ENCODE peak calls at places on chromosomes 3 and 15, in eight cellular contexts. P is SK-MEL-5; D is stimulated activated CD8-positive, alpha-beta memory T cell treated with anti-CD3 and anti-CD28 coated beads, Interleukin-2, amount 100 ng/mL, for 48 hours; Z is CD4-positive, alpha-beta T cell; R is GOT3; T is right atrium auricular region; C is T1000; L is fibroblast of the aortic adventitia. Q is an unnamed sample.

GRCh38 chr3:67559029-67559605 is 95.3 kb downstream of the SUCLG2 start:
- DNase-seq in D (no peak), L (no peak), P (no peak), T (no peak), R (no peak), Z (no peak), C (no peak), Q (no peak)

GRCh38 chr15:51281368-51281967 is 56.9 kb downstream of the CYP19A1 start:
- DNase-seq in P (peak), Z (no peak), R (no peak), T (peak), D (no peak), C (no peak), L (peak), Q (peak)

GRCh38 chr15:88071141-88071540 is 185.4 kb downstream of the NTRK3 start:
- DNase-seq in T (no peak), L (no peak), P (no peak), C (no peak), R (no peak), D (no peak), Z (no peak), Q (no peak)

GRCh38 chr3:45010718-45011355 is 15.3 kb upstream of the CLEC3B start:
- DNase-seq in C (peak), P (no peak), Z (no peak), L (peak), T (no peak), D (no peak), R (peak), Q (no peak)

GRCh38 chr3:185712337-185712736 is 112.5 kb downstream of the IGF2BP2 start:
- DNase-seq in P (no peak), C (no peak), L (peak), T (no peak), D (no peak), Z (no peak), R (no peak), Q (no peak)

GRCh38 chr3:19547665-19548464 is 386.2 kb downstream of the EFHB start:
- DNase-seq in R (no peak), C (no peak), L (no peak), T (no peak), Z (no peak), D (no peak), P (no peak), Q (no peak)

GRCh38 chr15:51768018-51768417 is 16.6 kb downstream of the TMOD2 start:
- DNase-seq in Z (no peak), L (no peak), T (no peak), R (no peak), P (no peak), C (no peak), D (no peak), Q (no peak)

GRCh38 chr3:53170325-53171108 is 9.5 kb downstream of the PRKCD start:
- DNase-seq in L (no peak), P (no peak), T (no peak), R (no peak), Z (no peak), C (no peak), D (no peak), Q (no peak)

GRCh38 chr15:67407709-67408257 is 113.1 kb upstream of the C15orf61 start:
- DNase-seq in Z (no peak), C (no peak), L (no peak), T (no peak), R (no peak), P (no peak), D (no peak), Q (no peak)

GRCh38 chr3:183161552-183162345 is 785 bp downstream of the LAMP3 start:
- DNase-seq in D (no peak), Z (peak), C (no peak), L (peak), T (no peak), R (no peak), P (no peak), Q (no peak)